ENCODE peak calls at places on chromosomes 6 and 20, in eight cellular contexts. P is mucosa of descending colon, R is tibial nerve, T is GM23248, A is PC-3, V is mammary epithelial cell, Q is colonic mucosa, L is IMR-90. G is an unnamed sample.

GRCh38 chr20:381581-382290 is 1.2 kb downstream of the TRIB3 start:
- DNase-seq in P (peak; percentile 86), R (no peak), T (peak; percentile 82), A (peak; percentile 84), V (peak; percentile 78), Q (peak; percentile 88), L (peak; percentile 66), G (peak; percentile 47)

GRCh38 chr6:148720897-148721296 is 25.9 kb upstream of the UST start:
- DNase-seq in P (no peak), R (no peak), T (peak; percentile 61), A (peak; percentile 30), V (no peak), Q (no peak), L (no peak), G (no peak)

GRCh38 chr20:63215101-63216040 is 560 bp downstream of the YTHDF1 start:
- DNase-seq in P (peak; percentile 59), R (no peak), T (peak; percentile 80), A (peak; percentile 53), V (peak; percentile 45), Q (peak; percentile 45), L (peak; percentile 60), G (no peak)

GRCh38 chr20:3420211-3420707 is 12.8 kb upstream of the DNAAF9 start:
- DNase-seq in P (no peak), R (no peak), T (peak; percentile 84), A (peak; percentile 23), V (peak; percentile 93), Q (peak; percentile 28), L (peak; percentile 41), G (no peak)

GRCh38 chr6:46510656-46511055 is 19.4 kb upstream of the RCAN2 start:
- DNase-seq in P (no peak), R (peak; percentile 41), T (peak; percentile 66), A (peak; percentile 23), V (peak; percentile 58), Q (no peak), L (no peak), G (no peak)

GRCh38 chr20:58073945-58074920 is 154.2 kb downstream of the ANKRD60 start:
- DNase-seq in P (no peak), R (no peak), T (peak; percentile 92), A (peak; percentile 23), V (peak; percentile 15), Q (peak; percentile 26), L (no peak), G (no peak)

GRCh38 chr6:84872996-84873395 is 108.6 kb upstream of the TBX18 start:
- DNase-seq in P (no peak), R (no peak), T (peak; percentile 8), A (no peak), V (no peak), Q (no peak), L (no peak), G (no peak)

GRCh38 chr6:112018619-112019416 is 35.1 kb upstream of the CCN6 start:
- DNase-seq in P (no peak), R (no peak), T (peak; percentile 33), A (peak; percentile 67), V (no peak), Q (no peak), L (no peak), G (no peak)

GRCh38 chr6:155077784-155078183 is 82.7 kb downstream of the TIAM2 start:
- DNase-seq in P (no peak), R (no peak), T (peak; percentile 28), A (no peak), V (no peak), Q (no peak), L (no peak), G (no peak)

GRCh38 chr6:106808758-106809157 is 165.8 kb downstream of the CD24 start:
- DNase-seq in P (no peak), R (no peak), T (no peak), A (no peak), V (no peak), Q (no peak), L (no peak), G (no peak)

GRCh38 chr6:106807946-106808611 is 166.4 kb downstream of the CD24 start:
- DNase-seq in P (no peak), R (no peak), T (peak; percentile 9), A (peak; percentile 12), V (no peak), Q (no peak), L (no peak), G (no peak)

GRCh38 chr6:106805771-106806170 is 168.8 kb downstream of the CD24 start:
- DNase-seq in P (no peak), R (no peak), T (no peak), A (no peak), V (no peak), Q (no peak), L (no peak), G (no peak)

DNA sequence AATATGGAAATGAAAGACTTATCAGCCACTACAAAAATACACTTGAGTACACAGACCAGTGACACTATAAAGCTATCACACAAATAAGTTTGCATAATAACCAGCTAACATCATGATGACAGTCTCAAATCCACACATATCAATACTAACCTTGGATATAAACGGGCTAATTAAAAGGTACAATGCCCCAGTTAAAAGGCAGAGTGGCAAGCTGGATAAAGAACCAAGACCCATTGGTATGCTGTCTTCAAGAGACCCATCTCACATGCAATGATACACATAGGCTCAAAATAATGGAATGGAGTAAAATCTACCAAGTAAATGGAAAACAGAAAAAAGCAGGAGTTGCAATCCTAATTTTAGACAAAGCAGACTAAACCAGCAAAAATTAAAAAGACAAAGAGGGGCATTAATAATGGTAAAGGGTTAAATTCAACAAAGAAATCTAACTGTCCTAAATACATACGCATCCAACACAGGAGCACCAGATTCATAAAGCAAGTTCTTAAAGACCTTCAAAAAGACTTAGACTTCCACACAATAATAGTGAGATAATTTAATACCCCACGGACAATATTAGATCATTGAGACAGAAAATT is 163.3 kb downstream of the CD24 start:
- DNase-seq in P (no peak), R (no peak), T (no peak), A (no peak), V (no peak), Q (no peak), L (no peak), G (no peak)
- H3K9me3 ChIP-seq in P (peaks cover 58% of the 10 kb centered on the region), R (no peaks in the 10 kb centered on the region), T (no peaks in the 10 kb centered on the region), A (no peaks in the 10 kb centered on the region), V (peaks cover 9% of the 10 kb centered on the region), Q (peaks cover 13% of the 10 kb centered on the region), L (peaks cover 7% of the 10 kb centered on the region), G (peaks cover 14% of the 10 kb centered on the region)

GRCh38 chr20:16147916-16148315 is 425.3 kb downstream of the KIF16B start:
- DNase-seq in P (no peak), R (no peak), T (no peak), A (no peak), V (no peak), Q (no peak), L (no peak), G (no peak)

GRCh38 chr20:16147221-16147620 is 426.0 kb downstream of the KIF16B start:
- DNase-seq in P (no peak), R (no peak), T (no peak), A (no peak), V (no peak), Q (no peak), L (no peak), G (no peak)

GRCh38 chr20:16143596-16143995 is 429.7 kb downstream of the KIF16B start:
- DNase-seq in P (no peak), R (no peak), T (no peak), A (no peak), V (no peak), Q (no peak), L (no peak), G (no peak)

GRCh38 chr20:16145919-16146318 is 427.3 kb downstream of the KIF16B start:
- DNase-seq in P (no peak), R (no peak), T (no peak), A (no peak), V (no peak), Q (no peak), L (no peak), G (no peak)
- H3K9me3 ChIP-seq in P (no peaks in the 10 kb centered on the region), R (no peaks in the 10 kb centered on the region), T (no peaks in the 10 kb centered on the region), A (peaks cover 4% of the 10 kb centered on the region), V (no peaks in the 10 kb centered on the region), Q (no peaks in the 10 kb centered on the region), L (peaks cover 2% of the 10 kb centered on the region), G (no peaks in the 10 kb centered on the region)

DNA sequence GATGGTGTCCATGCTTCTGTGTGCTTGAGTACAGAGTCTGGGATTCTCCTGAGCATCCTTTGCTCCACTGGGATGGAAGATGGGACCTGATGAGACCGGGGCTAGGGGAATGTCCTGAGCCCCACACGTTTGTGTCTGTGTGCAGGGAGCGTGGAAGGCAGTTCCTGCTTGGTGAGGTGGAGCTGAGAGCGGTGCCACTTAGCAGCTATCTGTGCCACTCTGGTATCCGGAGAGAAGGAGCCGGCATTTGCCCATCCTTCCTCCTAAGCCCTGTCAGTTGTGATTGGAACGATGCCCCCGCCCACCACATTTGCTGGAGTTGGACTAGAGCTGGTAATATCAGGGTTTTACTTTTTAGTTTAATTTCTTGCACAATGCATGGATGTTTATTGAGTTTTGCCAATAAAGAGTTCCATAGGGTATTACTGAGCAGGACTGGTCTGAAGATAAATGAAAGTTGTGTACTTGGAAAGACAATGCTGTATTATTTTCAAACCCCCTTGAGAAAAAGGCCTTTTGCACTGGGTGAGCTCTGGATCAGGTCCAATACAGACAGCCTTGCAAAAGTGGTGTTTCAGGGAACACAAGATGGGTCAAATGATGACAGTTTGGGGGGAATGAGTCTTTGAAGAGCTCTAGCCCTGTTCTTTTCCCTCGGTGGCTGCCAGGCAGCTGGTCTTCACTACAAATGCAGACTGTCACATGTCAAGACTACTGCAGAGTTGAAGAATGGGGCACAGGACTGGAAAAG is 130.8 kb downstream of the SYCP2 start:
- DNase-seq in P (no peak), R (peak; percentile 8), T (no peak), A (no peak), V (no peak), Q (peak; percentile 9), L (no peak), G (no peak)
- H3K9me3 ChIP-seq in P (peaks cover 6% of the 10 kb centered on the region), R (no peaks in the 10 kb centered on the region), T (no peaks in the 10 kb centered on the region), A (peaks cover 16% of the 10 kb centered on the region), V (peaks cover 9% of the 10 kb centered on the region), Q (no peaks in the 10 kb centered on the region), L (peaks cover 7% of the 10 kb centered on the region), G (peaks cover 6% of the 10 kb centered on the region)

GRCh38 chr6:170091000-170091638 is 199.8 kb downstream of the DLL1 start:
- DNase-seq in P (no peak), R (no peak), T (no peak), A (no peak), V (no peak), Q (no peak), L (no peak), G (no peak)

GRCh38 chr6:170088349-170088951 is 202.4 kb downstream of the DLL1 start:
- DNase-seq in P (peak; percentile 41), R (no peak), T (no peak), A (no peak), V (no peak), Q (no peak), L (no peak), G (peak; percentile 8)

GRCh38 chr6:170091639-170092579 is 199.0 kb downstream of the DLL1 start:
- DNase-seq in P (no peak), R (no peak), T (no peak), A (no peak), V (no peak), Q (no peak), L (no peak), G (peak; percentile 3)

GRCh38 chr6:170089937-170090335 is 200.9 kb downstream of the DLL1 start:
- DNase-seq in P (no peak), R (no peak), T (no peak), A (no peak), V (no peak), Q (no peak), L (no peak), G (no peak)

DNA sequence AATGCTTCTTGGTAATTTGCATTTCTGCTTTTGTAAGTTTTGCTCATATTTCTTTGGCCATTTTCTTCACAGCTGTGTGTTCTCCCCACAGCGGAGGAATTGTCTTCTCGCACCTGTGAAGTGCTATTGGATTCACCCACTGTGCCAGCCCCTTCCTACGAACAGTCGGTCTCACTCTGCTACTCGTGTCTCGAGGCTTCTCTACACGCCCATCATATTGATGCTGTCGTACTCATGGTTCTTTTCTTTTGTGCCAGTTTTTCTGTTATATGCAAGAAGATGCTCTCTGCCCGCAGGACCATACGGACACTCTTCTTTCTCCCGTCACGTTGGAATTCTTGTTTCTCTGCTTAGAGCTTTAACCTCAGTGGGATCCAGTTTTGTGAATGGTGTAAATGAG is 200.3 kb downstream of the DLL1 start:
- DNase-seq in P (no peak), R (no peak), T (no peak), A (no peak), V (no peak), Q (no peak), L (no peak), G (no peak)
- H3K9me3 ChIP-seq in P (no peaks in the 10 kb centered on the region), R (no peaks in the 10 kb centered on the region), T (no peaks in the 10 kb centered on the region), A (no peaks in the 10 kb centered on the region), V (no peaks in the 10 kb centered on the region), Q (no peaks in the 10 kb centered on the region), L (peaks cover 57% of the 10 kb centered on the region), G (no peaks in the 10 kb centered on the region)